ENCODE peak calls at places on chromosomes 4 and X, in four cellular contexts. One of them, this sample, is unnamed. For H3K27me3, the result is how much of the 10 kb centered on the place peaks cover.

GRCh38 chr4:87114245-87115062 is 106.0 kb downstream of the KLHL8 start:
- DNase-seq in esophagus muscularis mucosa: no peak
- DNase-seq in bronchial epithelial cell: no peak
- DNase-seq in cardiac muscle cell: no peak
- DNase-seq in this sample: peak

GRCh38 chrX:123083924-123084323 is 100.2 kb upstream of the GRIA3 start:
- DNase-seq in esophagus muscularis mucosa: no peak
- DNase-seq in cardiac muscle cell: no peak
- DNase-seq in bronchial epithelial cell: peak
- DNase-seq in this sample: no peak

GRCh38 chrX:41909068-41909467 is 14.3 kb downstream of the CASK start:
- DNase-seq in bronchial epithelial cell: no peak
- DNase-seq in esophagus muscularis mucosa: no peak
- DNase-seq in cardiac muscle cell: no peak
- DNase-seq in this sample: no peak

GRCh38 chr4:134952775-134953174 is 751.2 kb upstream of the PABPC4L start:
- DNase-seq in bronchial epithelial cell: no peak
- DNase-seq in esophagus muscularis mucosa: no peak
- DNase-seq in cardiac muscle cell: no peak
- DNase-seq in this sample: no peak

GRCh38 chr4:54676062-54676461 is 18.3 kb downstream of the KIT start:
- DNase-seq in cardiac muscle cell: no peak
- DNase-seq in esophagus muscularis mucosa: no peak
- DNase-seq in bronchial epithelial cell: no peak
- DNase-seq in this sample: no peak

GRCh38 chr4:124947622-124948265 is 235.2 kb upstream of the ANKRD50 start:
- DNase-seq in esophagus muscularis mucosa: no peak
- DNase-seq in cardiac muscle cell: no peak
- DNase-seq in bronchial epithelial cell: peak
- DNase-seq in this sample: no peak

GRCh38 chr4:102574317-102574716 is 73.2 kb downstream of the NFKB1 start:
- DNase-seq in bronchial epithelial cell: no peak
- DNase-seq in esophagus muscularis mucosa: no peak
- DNase-seq in cardiac muscle cell: peak
- DNase-seq in this sample: no peak

GRCh38 chr4:112038861-112039260 is 106.4 kb upstream of the FAM241A start:
- DNase-seq in cardiac muscle cell: peak
- DNase-seq in bronchial epithelial cell: peak
- DNase-seq in esophagus muscularis mucosa: no peak
- DNase-seq in this sample: no peak

GRCh38 chr4:168514249-168514852 is 17.5 kb downstream of the PALLD start:
- DNase-seq in bronchial epithelial cell: peak
- DNase-seq in cardiac muscle cell: peak
- DNase-seq in esophagus muscularis mucosa: no peak
- DNase-seq in this sample: no peak

GRCh38 chrX:2484721-2485459 is 15.9 kb downstream of the DHRSX start:
- DNase-seq in esophagus muscularis mucosa: no peak
- DNase-seq in cardiac muscle cell: peak
- DNase-seq in bronchial epithelial cell: peak
- DNase-seq in this sample: peak

GRCh38 chrX:112147206-112147605 is 64.6 kb upstream of the TRPC5 start:
- DNase-seq in cardiac muscle cell: no peak
- DNase-seq in bronchial epithelial cell: no peak
- DNase-seq in esophagus muscularis mucosa: no peak
- DNase-seq in this sample: peak

GRCh38 chr4:174467107-174467506 is 55.2 kb downstream of the HPGD start:
- DNase-seq in bronchial epithelial cell: peak
- DNase-seq in esophagus muscularis mucosa: no peak
- DNase-seq in cardiac muscle cell: peak
- DNase-seq in this sample: no peak
- H3K27me3 ChIP-seq in bronchial epithelial cell: under half
- H3K27me3 ChIP-seq in esophagus muscularis mucosa: under half
- H3K27me3 ChIP-seq in cardiac muscle cell: under half
- H3K27me3 ChIP-seq in this sample: under half

GRCh38 chrX:130885508-130885907 is 17.5 kb downstream of the ENOX2 start:
- DNase-seq in esophagus muscularis mucosa: no peak
- DNase-seq in cardiac muscle cell: no peak
- DNase-seq in bronchial epithelial cell: no peak
- DNase-seq in this sample: no peak
- H3K4me3 ChIP-seq in esophagus muscularis mucosa: no peak
- H3K4me3 ChIP-seq in cardiac muscle cell: peak
- H3K4me3 ChIP-seq in bronchial epithelial cell: no peak
- H3K4me3 ChIP-seq in this sample: no peak

GRCh38 chr4:105348719-105349118 is 125.1 kb downstream of the PPA2 start:
- DNase-seq in cardiac muscle cell: no peak
- DNase-seq in bronchial epithelial cell: no peak
- DNase-seq in esophagus muscularis mucosa: no peak
- DNase-seq in this sample: no peak
- H3K27me3 ChIP-seq in cardiac muscle cell: under half
- H3K27me3 ChIP-seq in bronchial epithelial cell: under half
- H3K27me3 ChIP-seq in esophagus muscularis mucosa: under half
- H3K27me3 ChIP-seq in this sample: under half

DNA sequence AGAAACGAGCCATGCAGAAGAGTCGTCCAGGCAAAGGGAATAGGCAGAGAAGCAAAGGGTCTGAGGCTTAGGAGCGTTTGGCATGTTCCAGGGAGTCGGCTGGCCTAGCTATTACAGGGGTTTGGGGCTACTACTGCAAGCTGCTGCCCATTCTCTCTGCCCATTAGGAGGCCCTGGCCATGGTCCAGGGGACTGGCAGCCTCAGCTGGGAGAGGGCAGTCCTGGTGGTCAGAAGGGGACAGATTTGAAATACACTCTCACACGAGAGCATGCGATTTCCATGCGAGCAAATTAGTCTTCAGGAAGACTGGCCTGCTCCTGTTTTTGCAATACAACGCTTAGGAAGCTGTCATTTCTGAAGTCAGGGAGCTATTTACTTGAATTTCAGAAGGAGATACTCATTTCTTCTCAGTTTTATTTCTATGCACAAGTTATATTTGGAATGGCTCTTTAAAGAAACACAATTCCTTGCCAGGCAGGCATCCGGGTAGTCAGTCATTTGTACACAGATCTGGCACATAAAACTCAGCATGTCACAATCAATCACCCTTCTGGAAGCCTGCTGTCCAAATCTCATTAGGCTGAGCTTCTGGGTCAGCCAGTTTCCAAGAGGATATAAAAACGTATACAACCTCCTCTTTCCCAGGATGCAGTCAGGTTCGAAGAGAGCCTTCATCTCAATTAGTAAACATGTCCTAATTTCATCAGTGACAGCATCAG is 27.0 kb downstream of the PROM1 start:
- DNase-seq in bronchial epithelial cell: no peak
- DNase-seq in cardiac muscle cell: no peak
- DNase-seq in esophagus muscularis mucosa: no peak
- DNase-seq in this sample: no peak
- H3K4me3 ChIP-seq in bronchial epithelial cell: no peak
- H3K4me3 ChIP-seq in cardiac muscle cell: no peak
- H3K4me3 ChIP-seq in esophagus muscularis mucosa: no peak
- H3K4me3 ChIP-seq in this sample: no peak

GRCh38 chr4:1172228-1172851 is at the start of gene SPON2:
- DNase-seq in cardiac muscle cell: peak
- DNase-seq in esophagus muscularis mucosa: peak
- DNase-seq in bronchial epithelial cell: no peak
- DNase-seq in this sample: peak
- H3K27me3 ChIP-seq in cardiac muscle cell: half or more
- H3K27me3 ChIP-seq in esophagus muscularis mucosa: under half
- H3K27me3 ChIP-seq in bronchial epithelial cell: under half
- H3K27me3 ChIP-seq in this sample: half or more